ENCODE peak calls at places on chromosomes 3 and 15, in four cellular contexts. R, P, C and B are unnamed samples.

GRCh38 chr3:73086071-73086494 is 24.6 kb downstream of the EBLN2 start:
- DNase-seq in R (peak; percentile 45), P (no peak), C (peak; percentile 43), B (peak; percentile 44)

GRCh38 chr15:85615930-85616329 is 178.8 kb downstream of the KLHL25 start:
- DNase-seq in R (no peak), P (peak; percentile 50), C (peak; percentile 52), B (no peak)

GRCh38 chr15:29573197-29573838 is 248.9 kb downstream of the TJP1 start:
- DNase-seq in R (no peak), P (no peak), C (no peak), B (no peak)

GRCh38 chr15:76904461-76905012 is 603 bp downstream of the SCAPER start:
- DNase-seq in R (no peak), P (peak; percentile 6), C (peak; percentile 16), B (peak; percentile 50)

GRCh38 chr15:90998737-90999136 is 4.4 kb upstream of the PRC1 start:
- DNase-seq in R (no peak), P (no peak), C (no peak), B (no peak)

GRCh38 chr3:128378631-128379347 is 87.9 kb downstream of the DNAJB8 start:
- DNase-seq in R (no peak), P (peak; percentile 74), C (peak; percentile 85), B (no peak)

GRCh38 chr3:174355505-174355904 is 503.6 kb upstream of the NAALADL2 start:
- DNase-seq in R (no peak), P (no peak), C (peak; percentile 28), B (peak; percentile 45)

GRCh38 chr15:75720787-75721461 is 8.3 kb upstream of the CSPG4 start:
- DNase-seq in R (peak; percentile 55), P (peak; percentile 61), C (no peak), B (peak; percentile 90)

GRCh38 chr15:31328999-31329639 is 2.5 kb downstream of the KLF13 start:
- DNase-seq in R (peak; percentile 78), P (no peak), C (no peak), B (peak; percentile 32)

GRCh38 chr3:71989165-71989564 is 204.2 kb upstream of the PROK2 start:
- DNase-seq in R (no peak), P (peak; percentile 45), C (peak; percentile 13), B (peak; percentile 8)

GRCh38 chr15:62110000-62110851 is 43.4 kb downstream of the C2CD4A start:
- DNase-seq in R (no peak), P (peak; percentile 77), C (peak; percentile 62), B (peak; percentile 83)

GRCh38 chr3:143134446-143134845 is 14.9 kb downstream of the CHST2 start:
- DNase-seq in R (peak; percentile 19), P (peak; percentile 47), C (no peak), B (no peak)

GRCh38 chr15:49521802-49522201 is 98.8 kb downstream of the FGF7 start:
- DNase-seq in R (no peak), P (peak; percentile 6), C (peak; percentile 33), B (peak; percentile 29)

GRCh38 chr3:193835414-193835813 is 242.4 kb downstream of the OPA1 start:
- DNase-seq in R (no peak), P (no peak), C (no peak), B (no peak)

GRCh38 chr3:132211896-132212295 is 105.3 kb upstream of the ACP3 start:
- DNase-seq in R (no peak), P (no peak), C (no peak), B (peak; percentile 62)

GRCh38 chr3:103624289-103624688 is 1189.5 kb downstream of the ZPLD1 start:
- DNase-seq in R (no peak), P (no peak), C (no peak), B (no peak)

DNA sequence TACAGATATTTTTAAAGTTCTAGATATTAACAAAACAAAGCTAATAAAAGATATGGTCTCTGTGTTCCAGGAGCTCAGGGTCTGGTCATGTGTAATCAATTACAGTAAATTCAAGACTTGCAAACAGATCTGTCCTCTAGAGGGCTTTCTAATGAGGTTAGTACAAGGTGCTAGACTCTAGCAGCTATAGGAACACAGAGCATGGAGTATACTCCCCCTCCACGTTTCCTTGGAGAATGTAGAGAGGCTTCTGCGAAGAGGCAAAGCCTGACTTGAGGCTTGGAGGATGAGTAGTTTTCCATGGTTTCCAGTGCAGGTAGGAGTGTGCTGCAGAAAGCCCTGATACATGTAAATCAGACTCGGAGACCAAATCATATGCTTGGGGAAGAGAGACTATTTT is 32.7 kb upstream of the DLG1 start:
- DNase-seq in R (no peak), P (no peak), C (no peak), B (no peak)
- TF ChIP-seq CTCF in R (no peak), P (no peak), C (no peak), B (no peak)

GRCh38 chr3:60079076-60079475 is 1029.3 kb upstream of the CFAP20DC start:
- DNase-seq in R (no peak), P (no peak), C (no peak), B (no peak)
- H3K4me3 ChIP-seq in R (no peak overlapping the region), P (no peak overlapping the region), C (no peak overlapping the region), B (no peak overlapping the region)

GRCh38 chr3:140857993-140858392 is 83.6 kb upstream of the SLC25A36 start:
- DNase-seq in R (no peak), P (no peak), C (no peak), B (peak; percentile 9)
- TF ChIP-seq CTCF in R (no peak), P (no peak), C (no peak), B (no peak)

GRCh38 chr3:197356741-197357140 is 58.3 kb upstream of the DLG1 start:
- DNase-seq in R (no peak), P (no peak), C (no peak), B (no peak)

GRCh38 chr3:197353867-197354180 is 55.4 kb upstream of the DLG1 start:
- DNase-seq in R (no peak), P (no peak), C (peak; percentile 59), B (no peak)

GRCh38 chr3:197354195-197355059 is 56.0 kb upstream of the DLG1 start:
- DNase-seq in R (no peak), P (peak; percentile 78), C (peak; percentile 73), B (no peak)

GRCh38 chr3:197355713-197356112 is 57.3 kb upstream of the DLG1 start:
- DNase-seq in R (no peak), P (no peak), C (no peak), B (no peak)

GRCh38 chr3:197356275-197356674 is 57.9 kb upstream of the DLG1 start:
- DNase-seq in R (no peak), P (no peak), C (no peak), B (no peak)
- H3K4me3 ChIP-seq in R (no peak overlapping the region), P (peak overlapping the region; percentile 45), C (no peak overlapping the region), B (no peak overlapping the region)

GRCh38 chr3:57826286-57826951 is 70.3 kb downstream of the SLMAP start:
- DNase-seq in R (no peak), P (no peak), C (no peak), B (no peak)
- TF ChIP-seq CTCF in R (no peak), P (peak; percentile 29), C (peak; percentile 36), B (no peak)

GRCh38 chr3:50156549-50156948 is 1.4 kb downstream of the SEMA3F start:
- DNase-seq in R (no peak), P (no peak), C (no peak), B (no peak)

GRCh38 chr3:50158747-50159146 is 3.6 kb downstream of the SEMA3F start:
- DNase-seq in R (no peak), P (no peak), C (no peak), B (no peak)

GRCh38 chr3:50155891-50156290 is 767 bp downstream of the SEMA3F start:
- DNase-seq in R (no peak), P (peak; percentile 30), C (no peak), B (peak; percentile 27)

GRCh38 chr3:50156991-50157493 is 1.9 kb downstream of the SEMA3F start:
- DNase-seq in R (peak; percentile 40), P (peak; percentile 32), C (peak; percentile 40), B (peak; percentile 67)

GRCh38 chr3:50157821-50158556 is 2.9 kb downstream of the SEMA3F start:
- DNase-seq in R (peak; percentile 35), P (peak; percentile 49), C (peak; percentile 44), B (peak; percentile 98)
- H3K4me3 ChIP-seq in R (no peak overlapping the region), P (no peak overlapping the region), C (no peak overlapping the region), B (peak overlapping the region; percentile 90)

GRCh38 chr3:32778389-32778788 is 39.4 kb upstream of the TRIM71 start:
- DNase-seq in R (no peak), P (no peak), C (no peak), B (no peak)

GRCh38 chr3:32781211-32781968 is 36.4 kb upstream of the TRIM71 start:
- DNase-seq in R (peak; percentile 90), P (peak; percentile 77), C (peak; percentile 68), B (peak; percentile 82)

GRCh38 chr3:32780071-32780734 is 37.6 kb upstream of the TRIM71 start:
- DNase-seq in R (no peak), P (no peak), C (no peak), B (no peak)

GRCh38 chr3:32782417-32782816 is 35.4 kb upstream of the TRIM71 start:
- DNase-seq in R (no peak), P (no peak), C (no peak), B (no peak)

DNA sequence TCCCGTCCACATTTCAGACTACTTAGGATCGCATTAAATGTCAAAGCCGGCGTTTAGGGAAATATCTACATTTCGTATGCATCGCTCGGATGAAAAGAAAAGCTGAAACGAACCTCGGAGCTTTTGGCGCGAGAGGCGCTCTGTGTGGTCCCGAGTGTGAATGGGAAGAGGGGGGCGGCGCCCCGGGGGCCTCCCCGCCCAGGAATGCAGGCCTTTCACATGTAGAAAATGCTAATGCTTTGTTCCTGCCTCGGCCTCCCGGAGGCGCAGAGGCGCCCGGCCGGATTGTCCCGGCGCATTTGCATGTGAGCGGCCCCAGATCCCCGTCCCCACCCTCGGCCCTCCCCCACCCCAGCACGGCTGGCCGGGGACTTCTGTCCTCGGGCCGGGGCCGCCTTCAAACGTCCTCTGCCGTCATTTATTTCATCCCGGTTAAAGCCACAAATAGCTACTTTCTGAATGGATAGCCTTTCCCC is 37.0 kb upstream of the TRIM71 start:
- DNase-seq in R (peak; percentile 83), P (peak; percentile 55), C (peak; percentile 16), B (peak; percentile 48)
- TF ChIP-seq CTCF in R (peak; percentile 44), P (no peak), C (no peak), B (peak; percentile 13)

GRCh38 chr15:93610944-93611343 is 521.9 kb upstream of the RGMA start:
- DNase-seq in R (no peak), P (peak; percentile 11), C (no peak), B (peak; percentile 20)

GRCh38 chr15:93608643-93609148 is 519.7 kb upstream of the RGMA start:
- DNase-seq in R (no peak), P (no peak), C (no peak), B (no peak)

GRCh38 chr15:93617443-93617842 is 528.4 kb upstream of the RGMA start:
- DNase-seq in R (no peak), P (no peak), C (no peak), B (no peak)

GRCh38 chr15:93619597-93619996 is 530.6 kb upstream of the RGMA start:
- DNase-seq in R (no peak), P (no peak), C (no peak), B (no peak)

DNA sequence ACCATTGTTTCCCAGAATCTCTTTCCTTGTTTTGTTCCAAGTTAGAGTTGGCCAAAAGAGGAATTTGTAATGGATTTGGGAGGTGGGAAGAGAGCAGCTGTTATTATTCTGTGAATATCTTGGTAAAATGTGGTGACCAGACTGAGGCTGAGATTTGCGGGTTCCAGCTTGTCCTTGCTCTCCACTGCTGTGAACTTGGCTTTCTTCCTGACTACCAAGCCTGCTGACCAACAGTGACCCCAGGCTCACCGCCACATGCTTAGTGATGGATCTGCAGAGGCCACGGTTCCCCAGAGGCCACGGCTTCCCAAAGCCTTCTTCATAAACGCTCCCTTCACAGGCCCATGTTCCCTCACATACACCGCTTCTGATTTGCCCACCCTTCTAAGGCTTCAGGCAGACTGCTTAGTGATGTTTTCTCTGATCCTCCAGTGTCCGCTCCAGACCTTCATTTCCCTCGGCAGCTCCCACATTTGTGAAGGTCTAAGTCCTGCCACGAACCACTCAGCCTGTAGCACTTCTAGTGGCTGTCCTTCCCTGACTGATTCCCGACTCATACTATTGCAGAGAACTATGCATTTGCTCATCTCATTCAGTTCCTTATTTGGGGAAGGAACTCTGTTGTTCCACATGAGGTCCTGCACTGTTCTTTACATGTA is 525.6 kb upstream of the RGMA start:
- DNase-seq in R (no peak), P (no peak), C (no peak), B (peak; percentile 7)
- H3K4me3 ChIP-seq in R (no peak overlapping the region), P (no peak overlapping the region), C (no peak overlapping the region), B (no peak overlapping the region)